ENCODE peak calls at places on chromosomes 12 and 14, in nine cellular contexts. X is choroid plexus epithelial cell; L is AG10803; J is CD8-positive, alpha-beta T cell; D is psoas muscle; B is astrocyte of the cerebellum; Y is colonic mucosa; P is fibroblast of lung; S is gastrocnemius medialis. F is an unnamed sample.

GRCh38 chr14:68283378-68284123 is 464.0 kb downstream of the RAD51B start:
- DNase-seq in X (no peak), L (peak), J (peak), D (peak), B (no peak), Y (no peak), P (no peak), S (peak), F (no peak)

GRCh38 chr14:21070610-21071224 is 613 bp downstream of the ARHGEF40 start:
- DNase-seq in X (peak), L (peak), J (no peak), D (peak), B (no peak), Y (peak), P (peak), S (peak), F (no peak)

GRCh38 chr14:105537580-105538474 is 11.4 kb downstream of the TMEM121 start:
- DNase-seq in X (peak), L (no peak), J (peak), D (peak), B (no peak), Y (peak), P (no peak), S (no peak), F (no peak)

GRCh38 chr12:76713130-76713529 is 50.8 kb upstream of the ZDHHC17 start:
- DNase-seq in X (peak), L (no peak), J (no peak), D (no peak), B (no peak), Y (no peak), P (no peak), S (no peak), F (no peak)

GRCh38 chr12:130428116-130428515 is 90.4 kb downstream of the PIWIL1 start:
- DNase-seq in X (no peak), L (no peak), J (peak), D (no peak), B (no peak), Y (no peak), P (no peak), S (no peak), F (no peak)

GRCh38 chr14:70665448-70666363 is 24.0 kb downstream of the TTC9 start:
- DNase-seq in X (peak), L (peak), J (no peak), D (no peak), B (no peak), Y (peak), P (no peak), S (peak), F (peak)

GRCh38 chr12:50188280-50188781 is 21.2 kb upstream of the CERS5 start:
- DNase-seq in X (peak), L (peak), J (no peak), D (no peak), B (no peak), Y (no peak), P (peak), S (peak), F (no peak)

GRCh38 chr12:91239497-91239896 is 56.9 kb upstream of the DCN start:
- DNase-seq in X (peak), L (no peak), J (no peak), D (no peak), B (no peak), Y (no peak), P (peak), S (no peak), F (no peak)

GRCh38 chr12:77049767-77050353 is 15.5 kb downstream of the E2F7 start:
- DNase-seq in X (peak), L (peak), J (no peak), D (no peak), B (peak), Y (peak), P (peak), S (no peak), F (no peak)

GRCh38 chr12:57011438-57012424 is 4.6 kb downstream of the TAC3 start:
- DNase-seq in X (no peak), L (no peak), J (no peak), D (no peak), B (no peak), Y (no peak), P (no peak), S (no peak), F (no peak)

GRCh38 chr12:91926810-91927209 is 218.8 kb downstream of the BTG1 start:
- DNase-seq in X (peak), L (peak), J (no peak), D (no peak), B (peak), Y (no peak), P (peak), S (no peak), F (no peak)

GRCh38 chr14:98997526-98998205 is 274.3 kb downstream of the BCL11B start:
- DNase-seq in X (no peak), L (no peak), J (no peak), D (no peak), B (no peak), Y (no peak), P (no peak), S (no peak), F (no peak)

GRCh38 chr12:77995436-77996167 is 164.9 kb downstream of the NAV3 start:
- DNase-seq in X (peak), L (peak), J (no peak), D (no peak), B (peak), Y (no peak), P (peak), S (no peak), F (no peak)

GRCh38 chr12:106303202-106303820 is 778 bp downstream of the TCP11L2 start:
- DNase-seq in X (peak), L (peak), J (peak), D (peak), B (no peak), Y (peak), P (peak), S (peak), F (peak)

GRCh38 chr14:77302926-77303325 is 17.8 kb downstream of the POMT2 start:
- DNase-seq in X (peak), L (peak), J (no peak), D (no peak), B (no peak), Y (no peak), P (peak), S (no peak), F (no peak)

GRCh38 chr14:90511252-90511651 is 114.4 kb downstream of the CALM1 start:
- DNase-seq in X (no peak), L (no peak), J (no peak), D (no peak), B (no peak), Y (no peak), P (no peak), S (no peak), F (no peak)

GRCh38 chr14:52429451-52429850 is 115.3 kb downstream of the PTGER2 start:
- DNase-seq in X (no peak), L (no peak), J (no peak), D (no peak), B (no peak), Y (no peak), P (no peak), S (no peak), F (no peak)

GRCh38 chr14:97387252-97387882 is 590.2 kb downstream of the VRK1 start:
- DNase-seq in X (no peak), L (no peak), J (no peak), D (no peak), B (no peak), Y (no peak), P (no peak), S (no peak), F (no peak)

GRCh38 chr14:48005986-48006385 is 330.6 kb upstream of the MDGA2 start:
- DNase-seq in X (no peak), L (no peak), J (no peak), D (no peak), B (no peak), Y (no peak), P (no peak), S (no peak), F (no peak)

GRCh38 chr14:105150026-105150367 is 18.6 kb downstream of the JAG2 start:
- DNase-seq in X (no peak), L (no peak), J (no peak), D (no peak), B (no peak), Y (no peak), P (no peak), S (peak), F (no peak)

GRCh38 chr14:103618999-103619398 is 10.0 kb upstream of the KLC1 start:
- DNase-seq in X (no peak), L (peak), J (no peak), D (no peak), B (no peak), Y (no peak), P (peak), S (no peak), F (no peak)

GRCh38 chr12:115313929-115314328 is 630.0 kb upstream of the TBX3 start:
- DNase-seq in X (peak), L (peak), J (no peak), D (no peak), B (peak), Y (no peak), P (peak), S (no peak), F (no peak)

GRCh38 chr14:101959277-101959676 is 5.1 kb upstream of the DYNC1H1 start:
- DNase-seq in X (no peak), L (peak), J (no peak), D (no peak), B (no peak), Y (no peak), P (no peak), S (no peak), F (no peak)

GRCh38 chr14:75389679-75390078 is 38.1 kb upstream of the JDP2 start:
- DNase-seq in X (no peak), L (peak), J (no peak), D (no peak), B (no peak), Y (no peak), P (peak), S (no peak), F (no peak)

GRCh38 chr12:13227191-13227590 is 30.7 kb downstream of the EMP1 start:
- DNase-seq in X (no peak), L (no peak), J (no peak), D (no peak), B (no peak), Y (no peak), P (no peak), S (no peak), F (no peak)

GRCh38 chr14:54348001-54348611 is 48.7 kb upstream of the CDKN3 start:
- DNase-seq in X (peak), L (peak), J (no peak), D (no peak), B (no peak), Y (no peak), P (no peak), S (no peak), F (no peak)

GRCh38 chr12:85089792-85090191 is 53.6 kb downstream of the LRRIQ1 start:
- DNase-seq in X (no peak), L (no peak), J (no peak), D (no peak), B (no peak), Y (no peak), P (no peak), S (no peak), F (no peak)

GRCh38 chr12:79883216-79883615 is 51.7 kb downstream of the PPP1R12A start:
- DNase-seq in X (peak), L (peak), J (no peak), D (no peak), B (peak), Y (no peak), P (peak), S (no peak), F (no peak)

GRCh38 chr12:79884401-79885006 is 50.4 kb downstream of the PPP1R12A start:
- DNase-seq in X (no peak), L (peak), J (no peak), D (no peak), B (no peak), Y (no peak), P (no peak), S (no peak), F (no peak)

GRCh38 chr12:79887912-79888311 is 47.0 kb downstream of the PPP1R12A start:
- DNase-seq in X (no peak), L (no peak), J (no peak), D (no peak), B (no peak), Y (no peak), P (no peak), S (no peak), F (no peak)

GRCh38 chr12:79885956-79886490 is 48.9 kb downstream of the PPP1R12A start:
- DNase-seq in X (peak), L (no peak), J (no peak), D (no peak), B (no peak), Y (no peak), P (peak), S (no peak), F (no peak)

DNA sequence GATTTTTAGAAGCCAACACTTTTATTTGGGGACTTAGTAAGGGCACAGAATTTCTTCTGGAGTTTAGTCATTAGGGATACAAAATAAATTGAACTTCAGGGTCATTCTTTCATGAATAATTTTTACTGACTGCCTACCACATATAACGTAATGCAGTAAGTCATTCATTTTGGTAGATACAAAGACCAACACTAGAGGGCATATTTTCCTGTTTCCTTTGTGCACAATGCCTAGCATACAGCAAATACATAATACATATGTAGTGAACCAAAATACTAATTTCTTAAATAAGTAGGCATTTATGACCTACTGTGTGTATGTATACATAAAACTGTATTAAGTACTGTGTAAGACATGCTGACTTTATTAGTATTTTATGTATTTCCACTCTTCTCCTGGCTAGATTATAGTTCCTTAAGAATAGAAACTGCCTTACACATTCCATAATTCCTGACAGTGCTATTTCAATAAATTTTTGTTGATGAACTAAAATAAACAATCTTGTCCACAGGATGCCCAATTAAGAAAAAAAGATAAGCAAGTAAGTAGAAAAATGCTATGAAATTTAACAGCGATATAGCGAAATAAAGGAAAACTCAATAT is 47.9 kb downstream of the PPP1R12A start:
- DNase-seq in X (peak), L (peak), J (no peak), D (no peak), B (peak), Y (no peak), P (peak), S (no peak), F (peak)
- TF ChIP-seq CTCF in X (peak), L (peak), J (peak), D (peak), B (peak), Y (peak), P (peak), S (peak), F (peak)

DNA sequence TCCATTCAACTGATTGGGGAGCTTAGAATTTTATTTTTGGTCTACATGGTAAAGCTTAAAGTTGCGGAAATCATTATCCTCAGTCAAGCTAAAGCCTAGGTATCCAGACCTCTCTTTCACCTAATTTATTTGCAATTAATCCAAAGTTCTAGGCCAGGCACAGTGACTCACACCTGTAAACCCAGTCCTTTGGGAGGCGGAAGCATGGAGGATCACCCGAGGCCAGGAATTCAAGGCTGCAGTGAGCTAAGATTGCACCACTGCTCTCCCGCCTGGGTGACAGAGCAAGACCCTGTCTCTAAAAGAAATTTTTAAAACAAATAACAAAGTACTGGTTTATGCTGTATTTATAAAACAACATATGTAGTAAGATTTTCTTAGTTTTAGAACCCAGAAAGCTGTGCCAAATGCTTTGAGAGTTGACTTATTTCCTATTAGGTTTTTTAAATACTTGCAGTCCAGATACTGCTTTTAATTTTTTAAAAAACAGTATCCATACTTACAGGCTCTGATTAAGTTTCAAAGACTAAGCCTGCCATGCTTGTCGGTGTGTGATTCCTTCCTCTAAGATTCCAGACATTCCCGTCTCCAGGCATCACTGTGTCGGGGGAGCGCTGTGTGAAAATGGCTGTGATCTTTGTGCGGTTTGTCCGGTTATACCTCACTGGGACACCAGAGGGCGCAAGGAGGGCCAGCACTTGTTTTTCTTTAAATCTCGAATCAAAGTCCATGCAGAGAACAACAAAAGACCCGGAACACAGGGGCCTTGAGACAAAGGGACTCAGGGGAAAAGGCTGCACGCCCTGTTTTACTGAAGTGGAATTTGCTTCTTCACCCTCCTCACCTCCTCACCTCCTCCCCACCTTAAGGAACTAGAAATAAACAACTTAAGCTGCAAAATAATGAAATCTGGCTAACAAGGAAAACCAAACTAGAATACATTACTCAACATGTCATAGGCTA is 24.6 kb upstream of the TMPO start:
- DNase-seq in X (peak), L (peak), J (peak), D (peak), B (peak), Y (peak), P (peak), S (peak), F (peak)
- H3K4me3 ChIP-seq in X (peak), L (peak), J (no peak), D (no peak), B (no peak), Y (no peak), P (no peak), S (no peak), F (peak)

GRCh38 chr12:10771132-10771733 is 31.2 kb downstream of the TAS2R7 start:
- DNase-seq in X (peak), L (peak), J (no peak), D (no peak), B (peak), Y (no peak), P (peak), S (no peak), F (no peak)
- TF ChIP-seq CTCF in X (peak), L (peak), J (peak), D (peak), B (peak), Y (peak), P (peak), S (peak), F (peak)

GRCh38 chr14:28756896-28757570 is 9.6 kb upstream of the FOXG1 start:
- DNase-seq in X (peak), L (peak), J (no peak), D (no peak), B (peak), Y (no peak), P (peak), S (no peak), F (no peak)
- H3K4me3 ChIP-seq in X (no peak), L (peak), J (no peak), D (no peak), B (peak), Y (no peak), P (no peak), S (no peak), F (no peak)

DNA sequence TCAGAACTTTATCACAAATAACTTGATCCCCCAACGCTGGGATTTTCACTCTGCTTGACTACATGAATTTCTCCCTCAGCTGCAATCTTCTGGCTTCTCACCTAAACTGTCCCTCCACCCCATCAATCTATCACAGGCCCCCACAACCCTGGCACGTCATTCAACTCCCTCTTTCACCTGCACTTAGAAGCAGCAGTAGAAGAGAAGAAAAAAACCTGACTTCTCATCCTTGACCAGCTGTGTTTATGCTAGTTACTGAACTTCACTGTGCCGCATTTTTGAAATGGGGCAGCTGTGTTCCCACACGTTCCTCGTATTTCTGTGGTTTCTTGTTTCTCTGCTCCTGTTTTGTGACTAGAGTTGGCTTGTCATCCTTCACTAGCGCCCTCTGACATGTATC is 35.0 kb downstream of the ITPR2 start:
- DNase-seq in X (peak), L (peak), J (no peak), D (no peak), B (no peak), Y (no peak), P (peak), S (no peak), F (no peak)
- TF ChIP-seq CTCF in X (no peak), L (no peak), J (no peak), D (no peak), B (no peak), Y (no peak), P (no peak), S (no peak), F (no peak)

F was measured in retinal pigment epithelial cell.